ENCODE peak calls at places on chromosomes 16 and 17, in eight cellular contexts. G, W, X, L, Q, A, J and B are unnamed samples.

GRCh38 chr17:3801043-3801746 is at the start of gene ITGAE:
- DNase-seq in G (no peak), W (no peak), X (no peak), L (no peak), Q (no peak), A (no peak), J (no peak), B (no peak)

GRCh38 chr16:88977028-88977844 is at the start of gene CBFA2T3:
- DNase-seq in G (no peak), W (no peak), X (no peak), L (no peak), Q (no peak), A (peak; percentile 77), J (no peak), B (peak; percentile 38)

GRCh38 chr17:40026816-40027613 is 11.8 kb downstream of the CSF3 start:
- DNase-seq in G (peak; percentile 85), W (peak; percentile 92), X (peak; percentile 96), L (peak; percentile 83), Q (peak; percentile 40), A (peak; percentile 71), J (peak; percentile 90), B (peak; percentile 66)

GRCh38 chr17:59238904-59239303 is 18.6 kb downstream of the GDPD1 start:
- DNase-seq in G (no peak), W (no peak), X (no peak), L (no peak), Q (no peak), A (no peak), J (no peak), B (no peak)

GRCh38 chr16:3950343-3951193 is 70.1 kb upstream of the CREBBP start:
- DNase-seq in G (peak; percentile 99), W (no peak), X (no peak), L (peak; percentile 78), Q (peak; percentile 94), A (peak; percentile 80), J (no peak), B (peak; percentile 96)

GRCh38 chr16:87406495-87407088 is 14.5 kb downstream of the MAP1LC3B start:
- DNase-seq in G (no peak), W (no peak), X (no peak), L (no peak), Q (no peak), A (no peak), J (no peak), B (no peak)

GRCh38 chr16:85390511-85391174 is 222.5 kb upstream of the GSE1 start:
- DNase-seq in G (peak; percentile 97), W (no peak), X (no peak), L (peak; percentile 92), Q (peak; percentile 89), A (peak; percentile 83), J (peak; percentile 42), B (peak; percentile 93)

GRCh38 chr16:30407794-30408534 is 558 bp downstream of the ZNF771 start:
- DNase-seq in G (peak; percentile 56), W (peak; percentile 56), X (peak; percentile 24), L (no peak), Q (no peak), A (no peak), J (peak; percentile 51), B (no peak)

GRCh38 chr17:15966183-15966878 is 21.4 kb downstream of the ADORA2B start:
- DNase-seq in G (no peak), W (peak; percentile 89), X (peak; percentile 96), L (peak; percentile 93), Q (no peak), A (peak; percentile 62), J (peak; percentile 72), B (peak; percentile 52)

GRCh38 chr16:2148714-2149629 is 547 bp downstream of the RAB26 start:
- DNase-seq in G (peak; percentile 61), W (peak; percentile 56), X (peak; percentile 58), L (peak; percentile 44), Q (no peak), A (peak; percentile 51), J (peak; percentile 70), B (peak; percentile 23)

GRCh38 chr17:22512997-22513538 is 820.7 kb downstream of the KCNJ18 start:
- DNase-seq in G (no peak), W (no peak), X (no peak), L (no peak), Q (no peak), A (no peak), J (no peak), B (no peak)

GRCh38 chr17:35947156-35947585 is 3.7 kb upstream of the LYZL6 start:
- DNase-seq in G (peak; percentile 57), W (peak; percentile 81), X (peak; percentile 90), L (peak; percentile 62), Q (peak; percentile 14), A (peak; percentile 47), J (peak; percentile 72), B (peak; percentile 33)

GRCh38 chr17:50425682-50426471 is at the start of gene ACSF2:
- DNase-seq in G (peak; percentile 83), W (peak; percentile 66), X (peak; percentile 71), L (peak; percentile 76), Q (no peak), A (peak; percentile 72), J (peak; percentile 72), B (peak; percentile 49)

GRCh38 chr17:27974045-27974436 is 68.4 kb upstream of the NLK start:
- DNase-seq in G (no peak), W (no peak), X (no peak), L (no peak), Q (no peak), A (no peak), J (no peak), B (no peak)

GRCh38 chr17:27970587-27970986 is 71.9 kb upstream of the NLK start:
- DNase-seq in G (no peak), W (no peak), X (no peak), L (no peak), Q (no peak), A (no peak), J (no peak), B (no peak)

GRCh38 chr17:27973258-27974044 is 69.0 kb upstream of the NLK start:
- DNase-seq in G (no peak), W (no peak), X (no peak), L (no peak), Q (no peak), A (no peak), J (no peak), B (no peak)

GRCh38 chr17:27965224-27965623 is 72.1 kb upstream of the LYRM9 start:
- DNase-seq in G (no peak), W (no peak), X (no peak), L (no peak), Q (no peak), A (no peak), J (no peak), B (no peak)

GRCh38 chr17:27968206-27968732 is 74.2 kb upstream of the NLK start:
- DNase-seq in G (no peak), W (no peak), X (no peak), L (no peak), Q (no peak), A (no peak), J (no peak), B (no peak)
- H3K27ac ChIP-seq in G (no peak overlapping the region), W (no peak overlapping the region), X (no peak overlapping the region), L (no peak overlapping the region), Q (no peak overlapping the region), A (no peak overlapping the region), J (no peak overlapping the region), B (no peak overlapping the region)

DNA sequence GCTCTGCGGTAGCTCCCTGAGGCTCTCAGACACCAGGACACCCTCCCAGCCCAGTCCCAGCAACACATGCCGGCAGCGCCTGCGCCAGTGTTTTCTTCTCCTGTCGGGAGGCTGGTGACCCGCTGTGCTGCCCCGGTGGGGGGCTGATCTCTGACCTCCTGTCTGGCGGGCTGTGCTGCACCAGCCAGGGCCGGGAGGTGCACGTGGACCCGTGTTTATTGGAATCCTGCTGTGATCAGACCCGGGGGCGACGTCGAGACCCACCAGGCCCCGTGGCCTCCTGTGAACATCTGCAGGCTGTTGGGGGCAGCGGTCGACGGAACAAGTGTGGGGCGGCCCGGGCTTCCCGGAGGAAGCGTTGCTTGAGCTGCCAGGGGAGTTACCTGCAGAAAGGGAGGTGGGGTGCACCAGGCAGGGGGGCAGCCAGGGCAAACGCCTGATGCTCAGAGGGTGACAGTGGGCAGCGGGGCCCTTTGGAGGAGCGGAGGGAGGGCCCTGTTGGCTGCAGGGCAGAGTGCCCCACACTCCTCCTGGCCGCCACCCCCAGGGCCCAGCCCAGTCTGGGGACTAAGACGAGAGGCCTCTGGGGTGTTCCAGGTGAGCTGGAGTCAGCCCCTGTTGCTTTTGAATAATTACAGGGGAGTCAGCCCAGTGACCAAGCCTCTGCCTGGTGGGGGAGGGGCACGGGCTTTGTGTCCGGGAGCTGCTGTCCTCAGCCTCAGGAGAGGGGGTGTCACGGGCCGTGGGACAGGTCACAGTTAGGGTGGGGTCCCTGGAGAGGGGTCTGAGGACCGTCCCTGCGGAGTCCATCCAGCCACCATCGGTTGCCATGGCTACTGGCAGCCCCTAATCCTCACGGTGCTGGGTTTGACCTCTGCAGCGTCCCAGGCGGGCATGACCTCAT is 2.2 kb upstream of the SSTR5 start:
- DNase-seq in G (no peak), W (peak; percentile 69), X (no peak), L (no peak), Q (no peak), A (no peak), J (no peak), B (no peak)
- TF ChIP-seq EZH2 in G (no peak), W (no peak), X (no peak), L (no peak), Q (no peak), A (no peak), J (no peak), B (no peak)

DNA sequence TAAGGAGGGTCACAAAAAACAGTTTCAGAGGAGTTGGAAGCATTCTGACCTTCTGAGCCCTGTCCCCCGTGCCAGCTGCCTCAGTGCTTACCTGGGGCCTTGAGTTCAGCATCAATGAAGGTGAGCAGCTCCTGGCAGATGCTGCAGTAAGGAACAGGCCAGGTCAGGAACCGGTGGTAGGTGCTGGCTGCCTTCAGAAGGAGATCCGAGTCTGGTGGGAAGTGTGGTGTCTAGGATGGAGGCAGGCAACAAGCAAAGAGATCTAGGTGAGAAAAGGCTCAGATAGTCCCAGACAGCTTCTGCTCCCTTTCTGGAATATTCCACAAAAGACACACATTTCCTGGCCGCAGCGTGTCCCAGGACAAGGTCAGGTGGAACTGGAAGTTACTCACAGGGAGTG is 37.2 kb upstream of the PIK3R6 start:
- DNase-seq in G (no peak), W (no peak), X (no peak), L (no peak), Q (no peak), A (no peak), J (no peak), B (no peak)
- H3K27me3 ChIP-seq in G (peaks cover 15% of the 10 kb centered on the region), W (no peaks in the 10 kb centered on the region), X (no peaks in the 10 kb centered on the region), L (peaks cover 30% of the 10 kb centered on the region), Q (peaks cover 5% of the 10 kb centered on the region), A (peaks cover 63% of the 10 kb centered on the region), J (no peaks in the 10 kb centered on the region), B (no peaks in the 10 kb centered on the region)

GRCh38 chr17:81819648-81820171 is 13.4 kb downstream of the MCRIP1 start:
- DNase-seq in G (no peak), W (no peak), X (peak; percentile 24), L (no peak), Q (no peak), A (no peak), J (no peak), B (no peak)

GRCh38 chr17:81822312-81822637 is 10.8 kb downstream of the MCRIP1 start:
- DNase-seq in G (no peak), W (no peak), X (no peak), L (no peak), Q (no peak), A (no peak), J (no peak), B (no peak)

GRCh38 chr17:81821603-81822311 is 11.3 kb downstream of the MCRIP1 start:
- DNase-seq in G (peak; percentile 84), W (no peak), X (peak; percentile 77), L (peak; percentile 69), Q (no peak), A (peak; percentile 80), J (peak; percentile 80), B (peak; percentile 14)

GRCh38 chr17:81822996-81823799 is 9.9 kb downstream of the MCRIP1 start:
- DNase-seq in G (no peak), W (no peak), X (no peak), L (no peak), Q (no peak), A (no peak), J (no peak), B (no peak)

GRCh38 chr17:81821147-81821546 is 11.9 kb downstream of the MCRIP1 start:
- DNase-seq in G (no peak), W (no peak), X (no peak), L (no peak), Q (no peak), A (no peak), J (no peak), B (no peak)
- H3K27ac ChIP-seq in G (no peak overlapping the region), W (no peak overlapping the region), X (no peak overlapping the region), L (no peak overlapping the region), Q (no peak overlapping the region), A (no peak overlapping the region), J (no peak overlapping the region), B (no peak overlapping the region)